ENCODE peak calls at places on chromosomes 13 and 19, in ten cellular contexts. One of them, this sample, is unnamed.

GRCh38 chr13:47241446-47241845 is 344.6 kb upstream of the HTR2A start:
- DNase-seq in OCI-LY7: no peak
- DNase-seq in uterus: no peak
- DNase-seq in PC-3: no peak
- DNase-seq in transverse colon: no peak
- DNase-seq in pancreas: no peak
- DNase-seq in left lung: no peak
- DNase-seq in psoas muscle: no peak
- DNase-seq in CD8-positive, alpha-beta T cell: no peak
- DNase-seq in heart left ventricle: no peak
- DNase-seq in this sample: no peak

GRCh38 chr19:9860407-9860806 is 25.3 kb downstream of the PIN1 start:
- DNase-seq in CD8-positive, alpha-beta T cell: no peak
- DNase-seq in psoas muscle: no peak
- DNase-seq in PC-3: no peak
- DNase-seq in OCI-LY7: no peak
- DNase-seq in pancreas: no peak
- DNase-seq in uterus: no peak
- DNase-seq in heart left ventricle: no peak
- DNase-seq in transverse colon: no peak
- DNase-seq in left lung: no peak
- DNase-seq in this sample: no peak

GRCh38 chr19:47991191-47991808 is 670 bp downstream of the BSPH1 start:
- DNase-seq in uterus: no peak
- DNase-seq in left lung: no peak
- DNase-seq in CD8-positive, alpha-beta T cell: no peak
- DNase-seq in OCI-LY7: no peak
- DNase-seq in PC-3: no peak
- DNase-seq in pancreas: no peak
- DNase-seq in transverse colon: no peak
- DNase-seq in psoas muscle: no peak
- DNase-seq in heart left ventricle: no peak
- DNase-seq in this sample: no peak

GRCh38 chr19:45640849-45641273 is 1.7 kb upstream of the EML2 start:
- DNase-seq in pancreas: no peak
- DNase-seq in left lung: peak; percentile 48
- DNase-seq in heart left ventricle: no peak
- DNase-seq in psoas muscle: no peak
- DNase-seq in transverse colon: peak; percentile 34
- DNase-seq in OCI-LY7: no peak
- DNase-seq in PC-3: peak; percentile 23
- DNase-seq in uterus: no peak
- DNase-seq in CD8-positive, alpha-beta T cell: no peak
- DNase-seq in this sample: no peak

GRCh38 chr19:8208119-8208709 is 956 bp upstream of the CERS4 start:
- DNase-seq in PC-3: peak; percentile 40
- DNase-seq in psoas muscle: no peak
- DNase-seq in OCI-LY7: no peak
- DNase-seq in CD8-positive, alpha-beta T cell: no peak
- DNase-seq in pancreas: peak; percentile 50
- DNase-seq in left lung: no peak
- DNase-seq in uterus: peak; percentile 30
- DNase-seq in heart left ventricle: no peak
- DNase-seq in transverse colon: no peak
- DNase-seq in this sample: peak; percentile 39

GRCh38 chr13:65768545-65768944 is 1461.6 kb downstream of the PCDH9 start:
- DNase-seq in OCI-LY7: no peak
- DNase-seq in CD8-positive, alpha-beta T cell: no peak
- DNase-seq in uterus: no peak
- DNase-seq in psoas muscle: no peak
- DNase-seq in left lung: no peak
- DNase-seq in pancreas: no peak
- DNase-seq in heart left ventricle: no peak
- DNase-seq in transverse colon: no peak
- DNase-seq in PC-3: no peak
- DNase-seq in this sample: no peak

GRCh38 chr13:111066544-111066943 is 48.6 kb upstream of the ARHGEF7 start:
- DNase-seq in left lung: no peak
- DNase-seq in heart left ventricle: peak; percentile 49
- DNase-seq in OCI-LY7: no peak
- DNase-seq in CD8-positive, alpha-beta T cell: no peak
- DNase-seq in PC-3: no peak
- DNase-seq in transverse colon: no peak
- DNase-seq in uterus: no peak
- DNase-seq in psoas muscle: no peak
- DNase-seq in pancreas: no peak
- DNase-seq in this sample: no peak

GRCh38 chr19:18634612-18635290 is 2.1 kb upstream of the KLHL26 start:
- DNase-seq in heart left ventricle: no peak
- DNase-seq in OCI-LY7: no peak
- DNase-seq in uterus: no peak
- DNase-seq in PC-3: no peak
- DNase-seq in pancreas: no peak
- DNase-seq in transverse colon: peak; percentile 28
- DNase-seq in left lung: no peak
- DNase-seq in psoas muscle: no peak
- DNase-seq in CD8-positive, alpha-beta T cell: no peak
- DNase-seq in this sample: no peak

GRCh38 chr19:30029721-30030510 is 87.9 kb downstream of the URI1 start:
- DNase-seq in OCI-LY7: no peak
- DNase-seq in PC-3: peak; percentile 91
- DNase-seq in pancreas: no peak
- DNase-seq in uterus: no peak
- DNase-seq in left lung: no peak
- DNase-seq in transverse colon: no peak
- DNase-seq in psoas muscle: no peak
- DNase-seq in CD8-positive, alpha-beta T cell: no peak
- DNase-seq in heart left ventricle: no peak
- DNase-seq in this sample: no peak

GRCh38 chr19:3604987-3605343 is 1.7 kb downstream of the TBXA2R start:
- DNase-seq in psoas muscle: no peak
- DNase-seq in uterus: no peak
- DNase-seq in heart left ventricle: no peak
- DNase-seq in left lung: no peak
- DNase-seq in transverse colon: no peak
- DNase-seq in OCI-LY7: peak; percentile 40
- DNase-seq in pancreas: peak; percentile 10
- DNase-seq in PC-3: no peak
- DNase-seq in CD8-positive, alpha-beta T cell: peak; percentile 41
- DNase-seq in this sample: no peak

GRCh38 chr19:3606690-3607289 is at the start of gene TBXA2R:
- DNase-seq in heart left ventricle: peak; percentile 82
- DNase-seq in uterus: peak; percentile 83
- DNase-seq in pancreas: peak; percentile 40
- DNase-seq in PC-3: peak; percentile 59
- DNase-seq in left lung: peak; percentile 72
- DNase-seq in transverse colon: peak; percentile 75
- DNase-seq in psoas muscle: no peak
- DNase-seq in OCI-LY7: peak; percentile 27
- DNase-seq in CD8-positive, alpha-beta T cell: peak; percentile 45
- DNase-seq in this sample: peak; percentile 66

GRCh38 chr19:3605361-3605760 is 1.3 kb downstream of the TBXA2R start:
- DNase-seq in pancreas: no peak
- DNase-seq in transverse colon: no peak
- DNase-seq in left lung: no peak
- DNase-seq in heart left ventricle: no peak
- DNase-seq in psoas muscle: no peak
- DNase-seq in OCI-LY7: no peak
- DNase-seq in CD8-positive, alpha-beta T cell: no peak
- DNase-seq in uterus: no peak
- DNase-seq in PC-3: no peak
- DNase-seq in this sample: no peak

GRCh38 chr19:3606174-3606689 is 443 bp downstream of the TBXA2R start:
- DNase-seq in pancreas: peak; percentile 41
- DNase-seq in uterus: no peak
- DNase-seq in CD8-positive, alpha-beta T cell: peak; percentile 16
- DNase-seq in PC-3: peak; percentile 35
- DNase-seq in psoas muscle: no peak
- DNase-seq in left lung: no peak
- DNase-seq in transverse colon: peak; percentile 80
- DNase-seq in OCI-LY7: no peak
- DNase-seq in heart left ventricle: no peak
- DNase-seq in this sample: no peak

DNA sequence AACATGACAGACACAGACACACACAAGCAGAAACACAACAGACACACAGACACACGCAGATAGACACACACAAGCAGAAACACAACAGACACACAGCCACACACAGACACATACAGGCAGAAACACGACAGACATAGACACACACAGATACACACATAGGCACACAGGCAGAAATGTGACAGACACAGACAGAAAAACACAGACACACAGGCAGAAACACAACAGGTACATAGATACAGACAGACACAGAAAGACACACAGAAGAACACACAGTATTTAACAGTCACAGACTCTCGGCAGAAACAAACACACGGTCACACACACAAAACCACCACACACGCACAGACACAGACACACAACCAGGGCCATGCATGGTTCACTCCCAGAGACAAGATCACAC is 905 bp downstream of the TBXA2R start:
- DNase-seq in psoas muscle: no peak
- DNase-seq in OCI-LY7: no peak
- DNase-seq in pancreas: no peak
- DNase-seq in heart left ventricle: no peak
- DNase-seq in CD8-positive, alpha-beta T cell: no peak
- DNase-seq in left lung: no peak
- DNase-seq in transverse colon: no peak
- DNase-seq in PC-3: no peak
- DNase-seq in uterus: no peak
- DNase-seq in this sample: no peak
- H3K4me3 ChIP-seq in psoas muscle: peak overlapping the region; percentile 62
- H3K4me3 ChIP-seq in OCI-LY7: no peak overlapping the region
- H3K4me3 ChIP-seq in pancreas: no peak overlapping the region
- H3K4me3 ChIP-seq in heart left ventricle: peak overlapping the region; percentile 42
- H3K4me3 ChIP-seq in CD8-positive, alpha-beta T cell: peak overlapping the region; percentile 20
- H3K4me3 ChIP-seq in left lung: peak overlapping the region; percentile 50
- H3K4me3 ChIP-seq in transverse colon: no peak overlapping the region
- H3K4me3 ChIP-seq in PC-3: peak overlapping the region; percentile 66
- H3K4me3 ChIP-seq in uterus: peak overlapping the region; percentile 37
- H3K4me3 ChIP-seq in this sample: peak overlapping the region; percentile 59

GRCh38 chr19:44260695-44261446 is 1.2 kb downstream of the ZNF233 start:
- DNase-seq in uterus: no peak
- DNase-seq in OCI-LY7: no peak
- DNase-seq in PC-3: no peak
- DNase-seq in pancreas: no peak
- DNase-seq in heart left ventricle: no peak
- DNase-seq in psoas muscle: no peak
- DNase-seq in left lung: no peak
- DNase-seq in CD8-positive, alpha-beta T cell: no peak
- DNase-seq in transverse colon: no peak
- DNase-seq in this sample: no peak

GRCh38 chr19:44255705-44256411 is 3.8 kb upstream of the ZNF233 start:
- DNase-seq in left lung: no peak
- DNase-seq in OCI-LY7: no peak
- DNase-seq in transverse colon: no peak
- DNase-seq in pancreas: no peak
- DNase-seq in psoas muscle: no peak
- DNase-seq in heart left ventricle: no peak
- DNase-seq in CD8-positive, alpha-beta T cell: no peak
- DNase-seq in uterus: no peak
- DNase-seq in PC-3: no peak
- DNase-seq in this sample: no peak

GRCh38 chr19:44258139-44258538 is 1.5 kb upstream of the ZNF233 start:
- DNase-seq in uterus: no peak
- DNase-seq in transverse colon: no peak
- DNase-seq in PC-3: no peak
- DNase-seq in left lung: no peak
- DNase-seq in psoas muscle: no peak
- DNase-seq in pancreas: no peak
- DNase-seq in CD8-positive, alpha-beta T cell: no peak
- DNase-seq in OCI-LY7: no peak
- DNase-seq in heart left ventricle: no peak
- DNase-seq in this sample: no peak

GRCh38 chr19:44258835-44259413 is 762 bp upstream of the ZNF233 start:
- DNase-seq in transverse colon: no peak
- DNase-seq in OCI-LY7: no peak
- DNase-seq in CD8-positive, alpha-beta T cell: no peak
- DNase-seq in PC-3: peak; percentile 4
- DNase-seq in pancreas: no peak
- DNase-seq in uterus: no peak
- DNase-seq in left lung: no peak
- DNase-seq in psoas muscle: no peak
- DNase-seq in heart left ventricle: no peak
- DNase-seq in this sample: no peak

GRCh38 chr19:44260343-44260681 is 626 bp downstream of the ZNF233 start:
- DNase-seq in OCI-LY7: no peak
- DNase-seq in CD8-positive, alpha-beta T cell: no peak
- DNase-seq in uterus: no peak
- DNase-seq in heart left ventricle: no peak
- DNase-seq in transverse colon: peak; percentile 14
- DNase-seq in pancreas: no peak
- DNase-seq in psoas muscle: no peak
- DNase-seq in left lung: no peak
- DNase-seq in PC-3: no peak
- DNase-seq in this sample: no peak
- H3K27ac ChIP-seq in OCI-LY7: no peak overlapping the region
- H3K27ac ChIP-seq in CD8-positive, alpha-beta T cell: no peak overlapping the region
- H3K27ac ChIP-seq in uterus: no peak overlapping the region
- H3K27ac ChIP-seq in heart left ventricle: no peak overlapping the region
- H3K27ac ChIP-seq in transverse colon: peak overlapping the region; percentile 61
- H3K27ac ChIP-seq in pancreas: no peak overlapping the region
- H3K27ac ChIP-seq in psoas muscle: no peak overlapping the region
- H3K27ac ChIP-seq in left lung: no peak overlapping the region
- H3K27ac ChIP-seq in PC-3: peak overlapping the region; percentile 51
- H3K27ac ChIP-seq in this sample: no peak overlapping the region

GRCh38 chr19:12825259-12826131 is 8.9 kb downstream of the RTBDN start:
- DNase-seq in CD8-positive, alpha-beta T cell: no peak
- DNase-seq in heart left ventricle: no peak
- DNase-seq in pancreas: no peak
- DNase-seq in OCI-LY7: no peak
- DNase-seq in psoas muscle: no peak
- DNase-seq in PC-3: peak; percentile 24
- DNase-seq in left lung: no peak
- DNase-seq in uterus: no peak
- DNase-seq in transverse colon: no peak
- DNase-seq in this sample: no peak
- TF ChIP-seq CTCF in CD8-positive, alpha-beta T cell: peak; percentile 28
- TF ChIP-seq CTCF in heart left ventricle: peak; percentile 24
- TF ChIP-seq CTCF in pancreas: no peak
- TF ChIP-seq CTCF in OCI-LY7: no peak
- TF ChIP-seq CTCF in psoas muscle: peak; percentile 18
- TF ChIP-seq CTCF in PC-3: peak; percentile 50
- TF ChIP-seq CTCF in left lung: peak; percentile 28
- TF ChIP-seq CTCF in uterus: no peak
- TF ChIP-seq CTCF in transverse colon: peak; percentile 19
- TF ChIP-seq CTCF in this sample: no peak

GRCh38 chr13:107678075-107678689 is 537.2 kb downstream of the LIG4 start:
- DNase-seq in psoas muscle: no peak
- DNase-seq in pancreas: no peak
- DNase-seq in CD8-positive, alpha-beta T cell: no peak
- DNase-seq in uterus: no peak
- DNase-seq in OCI-LY7: no peak
- DNase-seq in heart left ventricle: no peak
- DNase-seq in transverse colon: no peak
- DNase-seq in left lung: no peak
- DNase-seq in PC-3: peak; percentile 43
- DNase-seq in this sample: no peak
- H3K4me3 ChIP-seq in psoas muscle: no peak overlapping the region
- H3K4me3 ChIP-seq in pancreas: no peak overlapping the region
- H3K4me3 ChIP-seq in CD8-positive, alpha-beta T cell: no peak overlapping the region
- H3K4me3 ChIP-seq in uterus: no peak overlapping the region
- H3K4me3 ChIP-seq in OCI-LY7: no peak overlapping the region
- H3K4me3 ChIP-seq in heart left ventricle: no peak overlapping the region
- H3K4me3 ChIP-seq in transverse colon: no peak overlapping the region
- H3K4me3 ChIP-seq in left lung: no peak overlapping the region
- H3K4me3 ChIP-seq in PC-3: no peak overlapping the region
- H3K4me3 ChIP-seq in this sample: no peak overlapping the region